ENCODE peak calls at places on chromosomes 13 and 19, in six cellular contexts. T is OCI-LY7, W is psoas muscle, E is HEK293T, U is AG04449, F is activated T-helper 1 cell treated with Interleukin-2 at 50 U/mL for 16 hours. C is an unnamed sample.

GRCh38 chr19:5782322-5782721 is 2.2 kb downstream of the PRR22 start:
- DNase-seq in W (no peak), F (no peak), E (no peak), U (no peak), T (no peak), C (no peak)

GRCh38 chr19:49858591-49858985 is 7.6 kb downstream of the PTOV1 start:
- DNase-seq in W (peak), F (no peak), U (no peak), E (no peak), T (no peak), C (no peak)

GRCh38 chr13:39542361-39542760 is 60.6 kb downstream of the LHFPL6 start:
- DNase-seq in E (no peak), F (no peak), T (no peak), U (no peak), W (no peak), C (no peak)

GRCh38 chr13:25874907-25875306 is 176.9 kb downstream of the SHISA2 start:
- DNase-seq in W (no peak), F (peak), U (no peak), E (no peak), T (peak), C (no peak)

GRCh38 chr19:41895745-41896580 is 13.0 kb downstream of the ARHGEF1 start:
- DNase-seq in F (no peak), T (peak), U (no peak), E (no peak), W (no peak), C (no peak)

GRCh38 chr19:38068851-38069250 is 155.2 kb downstream of the DPF1 start:
- DNase-seq in W (no peak), T (no peak), F (no peak), U (no peak), E (no peak), C (no peak)

GRCh38 chr19:14113762-14114414 is 3.7 kb downstream of the PRKACA start:
- DNase-seq in T (peak), F (no peak), U (no peak), E (peak), W (peak), C (peak)

GRCh38 chr13:101757446-101758039 is 305.1 kb downstream of the ITGBL1 start:
- DNase-seq in T (peak), E (peak), W (no peak), U (no peak), F (no peak), C (no peak)

GRCh38 chr19:48859711-48860572 is 8.5 kb downstream of the PLEKHA4 start:
- DNase-seq in F (no peak), U (no peak), T (no peak), W (no peak), E (peak), C (no peak)

GRCh38 chr19:10805075-10805757 is 30.8 kb downstream of the TMED1 start:
- DNase-seq in F (no peak), U (no peak), E (no peak), W (no peak), T (no peak), C (no peak)

GRCh38 chr19:49390131-49390977 is 2.3 kb downstream of the KASH5 start:
- DNase-seq in E (no peak), W (no peak), U (no peak), T (peak), F (no peak), C (no peak)

GRCh38 chr13:23631676-23632622 is 61.7 kb downstream of the TNFRSF19 start:
- DNase-seq in U (no peak), F (no peak), T (no peak), W (no peak), E (no peak), C (no peak)

GRCh38 chr13:95982144-95982543 is 71.1 kb downstream of the UGGT2 start:
- DNase-seq in E (no peak), T (no peak), F (no peak), U (no peak), W (no peak), C (no peak)

GRCh38 chr13:76822691-76823267 is 63.4 kb downstream of the KCTD12 start:
- DNase-seq in E (no peak), W (no peak), F (no peak), U (no peak), T (peak), C (no peak)

GRCh38 chr13:33388254-33388998 is 102.9 kb upstream of the STARD13 start:
- DNase-seq in T (no peak), F (no peak), W (no peak), U (no peak), E (peak), C (no peak)

GRCh38 chr19:44907613-44908012 is 2.0 kb downstream of the APOE start:
- DNase-seq in F (no peak), T (no peak), U (no peak), E (no peak), W (no peak), C (no peak)

GRCh38 chr13:98143601-98144500 is 957 bp downstream of the FARP1 start:
- DNase-seq in U (no peak), E (peak), W (peak), F (no peak), T (no peak), C (peak)

GRCh38 chr19:29535432-29535831 is 9.6 kb downstream of the VSTM2B start:
- DNase-seq in U (no peak), E (no peak), T (no peak), F (no peak), W (no peak), C (no peak)

C was measured in ovary.